ENCODE peak calls at places on chromosome 11, in ten cellular contexts. W is A673; N is AG10803; X is H9; B is CD4-positive, alpha-beta T cell; K is type B pancreatic cell; R is astrocyte of the spinal cord; P is left ventricle myocardium inferior; Y is AG04450; Q is foreskin fibroblast. M is an unnamed sample.

GRCh38 chr11:831951-832528 is 712 bp upstream of the CD151 start:
- DNase-seq in W (no peak), N (no peak), X (no peak), B (no peak), K (no peak), R (no peak), P (no peak), Y (no peak), Q (no peak), M (no peak)

GRCh38 chr11:12184696-12185095 is 74.3 kb downstream of the MICAL2 start:
- DNase-seq in W (no peak), N (peak), X (no peak), B (no peak), K (no peak), R (peak), P (no peak), Y (no peak), Q (peak), M (no peak)

GRCh38 chr11:2382927-2383822 is 6.1 kb downstream of the CD81 start:
- DNase-seq in W (no peak), N (no peak), X (peak), B (no peak), K (no peak), R (no peak), P (peak), Y (no peak), Q (peak), M (no peak)

GRCh38 chr11:58807358-58807757 is 37.1 kb downstream of the GLYATL2 start:
- DNase-seq in W (no peak), N (no peak), X (no peak), B (no peak), K (no peak), R (no peak), P (no peak), Y (no peak), Q (no peak), M (no peak)

GRCh38 chr11:18615628-18616392 is 16.2 kb downstream of the MISFA start:
- DNase-seq in W (no peak), N (no peak), X (no peak), B (no peak), K (no peak), R (peak), P (no peak), Y (no peak), Q (no peak), M (no peak)

GRCh38 chr11:46381046-46381835 is at the start of gene MDK:
- DNase-seq in W (peak), N (no peak), X (peak), B (no peak), K (no peak), R (no peak), P (no peak), Y (no peak), Q (peak), M (peak)

GRCh38 chr11:27350503-27350902 is 12.5 kb downstream of the CCDC34 start:
- DNase-seq in W (peak), N (peak), X (no peak), B (no peak), K (no peak), R (peak), P (no peak), Y (no peak), Q (no peak), M (no peak)

GRCh38 chr11:110433393-110434333 is 3.9 kb downstream of the FDX1 start:
- DNase-seq in W (peak), N (peak), X (no peak), B (no peak), K (no peak), R (peak), P (no peak), Y (no peak), Q (peak), M (no peak)

GRCh38 chr11:18768472-18768901 is 23.1 kb downstream of the PTPN5 start:
- DNase-seq in W (no peak), N (no peak), X (no peak), B (no peak), K (no peak), R (no peak), P (no peak), Y (no peak), Q (no peak), M (no peak)

GRCh38 chr11:12220305-12220704 is 109.9 kb downstream of the MICAL2 start:
- DNase-seq in W (no peak), N (no peak), X (no peak), B (no peak), K (no peak), R (no peak), P (peak), Y (no peak), Q (no peak), M (no peak)

GRCh38 chr11:65187146-65187675 is 5.5 kb downstream of the CAPN1 start:
- DNase-seq in W (no peak), N (no peak), X (no peak), B (no peak), K (no peak), R (no peak), P (no peak), Y (no peak), Q (no peak), M (no peak)

GRCh38 chr11:65184146-65184545 is 2.4 kb downstream of the CAPN1 start:
- DNase-seq in W (no peak), N (no peak), X (peak), B (no peak), K (no peak), R (no peak), P (no peak), Y (no peak), Q (no peak), M (peak)

GRCh38 chr11:65186701-65187100 is 5.0 kb downstream of the CAPN1 start:
- DNase-seq in W (no peak), N (no peak), X (no peak), B (no peak), K (no peak), R (no peak), P (no peak), Y (no peak), Q (no peak), M (no peak)

GRCh38 chr11:65185166-65185565 is 3.4 kb downstream of the CAPN1 start:
- DNase-seq in W (no peak), N (no peak), X (no peak), B (no peak), K (no peak), R (no peak), P (no peak), Y (no peak), Q (no peak), M (no peak)

DNA sequence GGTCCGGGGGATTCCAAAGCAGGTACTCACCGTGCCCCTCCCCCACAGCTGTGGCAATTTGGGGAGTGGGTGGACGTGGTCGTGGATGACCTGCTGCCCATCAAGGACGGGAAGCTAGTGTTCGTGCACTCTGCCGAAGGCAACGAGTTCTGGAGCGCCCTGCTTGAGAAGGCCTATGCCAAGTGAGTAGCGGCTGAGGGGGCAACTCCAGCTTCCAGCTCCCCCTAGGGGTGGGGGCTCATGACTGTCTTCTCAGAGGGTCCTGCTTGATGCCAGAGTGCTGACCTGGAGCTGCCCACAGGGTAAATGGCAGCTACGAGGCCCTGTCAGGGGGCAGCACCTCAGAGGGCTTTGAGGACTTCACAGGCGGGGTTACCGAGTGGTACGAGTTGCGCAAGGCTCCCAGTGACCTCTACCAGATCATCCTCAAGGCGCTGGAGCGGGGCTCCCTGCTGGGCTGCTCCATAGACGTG is 4.2 kb downstream of the CAPN1 start:
- DNase-seq in W (no peak), N (no peak), X (no peak), B (no peak), K (no peak), R (no peak), P (no peak), Y (no peak), Q (no peak), M (no peak)
- TF ChIP-seq CTCF in W (peak), N (no peak), X (peak), B (no peak), K (no peak), R (peak), P (peak), Y (no peak), Q (peak), M (no peak)

DNA sequence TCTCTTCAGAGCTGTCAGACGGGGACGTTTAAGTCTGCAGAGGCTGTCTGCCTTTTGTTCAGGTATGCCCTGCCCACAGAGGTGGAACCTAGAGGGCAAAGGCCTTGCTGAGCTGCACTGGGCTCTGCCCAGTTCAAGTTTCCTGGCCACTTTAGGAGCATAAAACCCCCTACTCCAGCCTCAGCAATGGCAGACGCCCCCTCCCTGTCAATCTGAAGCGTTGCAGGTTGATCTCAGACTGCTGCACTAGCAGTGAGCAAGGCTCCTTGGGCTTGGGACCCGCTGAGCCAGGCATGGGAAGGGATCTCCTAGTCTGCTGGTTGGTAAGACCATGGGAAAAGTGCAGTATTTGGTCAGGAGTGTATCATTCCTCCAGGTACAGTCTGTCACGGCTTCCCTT is 66.6 kb upstream of the TP53I11 start:
- DNase-seq in W (no peak), N (no peak), X (peak), B (no peak), K (no peak), R (no peak), P (no peak), Y (no peak), Q (no peak), M (no peak)
- TF ChIP-seq CTCF in W (peak), N (no peak), X (peak), B (no peak), K (peak), R (no peak), P (no peak), Y (peak), Q (no peak), M (no peak)

GRCh38 chr11:64071849-64072248 is 36.1 kb downstream of the FLRT1 start:
- DNase-seq in W (no peak), N (no peak), X (no peak), B (no peak), K (no peak), R (no peak), P (no peak), Y (no peak), Q (no peak), M (peak)

GRCh38 chr11:64074239-64074638 is 38.5 kb downstream of the FLRT1 start:
- DNase-seq in W (no peak), N (no peak), X (no peak), B (no peak), K (no peak), R (no peak), P (no peak), Y (no peak), Q (peak), M (no peak)

GRCh38 chr11:64072871-64073270 is 37.1 kb downstream of the FLRT1 start:
- DNase-seq in W (no peak), N (no peak), X (no peak), B (no peak), K (no peak), R (no peak), P (no peak), Y (no peak), Q (no peak), M (no peak)

GRCh38 chr11:64072403-64072802 is 36.7 kb downstream of the FLRT1 start:
- DNase-seq in W (no peak), N (no peak), X (no peak), B (no peak), K (no peak), R (no peak), P (no peak), Y (no peak), Q (no peak), M (no peak)

DNA sequence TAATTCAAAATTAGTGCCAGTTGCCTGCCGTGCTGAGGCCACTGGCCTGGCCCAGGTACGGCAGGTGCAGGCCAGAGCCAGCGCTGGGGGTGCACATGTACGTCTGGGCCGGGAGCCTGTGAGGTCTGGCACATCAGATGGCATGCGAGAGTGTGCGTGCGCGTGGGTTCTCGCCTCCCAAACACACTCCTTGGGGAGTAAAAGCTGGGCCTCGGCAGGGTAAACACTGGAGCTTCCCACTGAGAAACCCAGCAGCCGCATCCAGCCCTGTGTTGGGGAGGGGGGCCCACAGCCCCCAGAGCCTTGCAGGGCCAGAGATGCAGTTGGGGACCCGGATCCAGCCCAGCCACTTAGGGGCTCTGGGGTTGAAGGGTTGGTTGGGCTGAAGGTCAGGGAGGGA is 37.8 kb downstream of the FLRT1 start:
- DNase-seq in W (no peak), N (no peak), X (no peak), B (no peak), K (no peak), R (no peak), P (no peak), Y (no peak), Q (no peak), M (no peak)
- TF ChIP-seq CTCF in W (no peak), N (no peak), X (no peak), B (no peak), K (no peak), R (no peak), P (no peak), Y (no peak), Q (no peak), M (no peak)

GRCh38 chr11:65392186-65392829 is 5.9 kb downstream of the FRMD8 start:
- DNase-seq in W (no peak), N (no peak), X (no peak), B (no peak), K (no peak), R (no peak), P (no peak), Y (no peak), Q (no peak), M (no peak)

GRCh38 chr11:65392899-65393298 is 6.5 kb downstream of the FRMD8 start:
- DNase-seq in W (no peak), N (no peak), X (no peak), B (no peak), K (no peak), R (no peak), P (no peak), Y (no peak), Q (no peak), M (no peak)

GRCh38 chr11:65389294-65389980 is 3.0 kb downstream of the FRMD8 start:
- DNase-seq in W (no peak), N (no peak), X (no peak), B (no peak), K (no peak), R (no peak), P (no peak), Y (no peak), Q (no peak), M (no peak)

GRCh38 chr11:65390099-65390941 is 3.9 kb downstream of the FRMD8 start:
- DNase-seq in W (peak), N (peak), X (no peak), B (no peak), K (no peak), R (no peak), P (no peak), Y (no peak), Q (peak), M (no peak)

GRCh38 chr11:65391007-65391406 is 4.6 kb downstream of the FRMD8 start:
- DNase-seq in W (peak), N (peak), X (no peak), B (no peak), K (no peak), R (peak), P (peak), Y (no peak), Q (peak), M (no peak)
- TF ChIP-seq CTCF in W (no peak), N (peak), X (peak), B (no peak), K (no peak), R (no peak), P (peak), Y (peak), Q (no peak), M (no peak)

GRCh38 chr11:64353761-64354506 is 5.0 kb upstream of the RPS6KA4 start:
- DNase-seq in W (no peak), N (no peak), X (no peak), B (no peak), K (no peak), R (no peak), P (no peak), Y (no peak), Q (no peak), M (no peak)
- TF ChIP-seq CTCF in W (no peak), N (no peak), X (no peak), B (no peak), K (no peak), R (no peak), P (no peak), Y (no peak), Q (no peak), M (no peak)

GRCh38 chr11:75269896-75270295 is 29.3 kb downstream of the TPBGL start:
- DNase-seq in W (no peak), N (no peak), X (no peak), B (no peak), K (no peak), R (no peak), P (no peak), Y (no peak), Q (no peak), M (no peak)

GRCh38 chr11:75272391-75272790 is 31.8 kb downstream of the TPBGL start:
- DNase-seq in W (no peak), N (no peak), X (no peak), B (no peak), K (no peak), R (no peak), P (no peak), Y (no peak), Q (no peak), M (no peak)

GRCh38 chr11:75271730-75272129 is 31.2 kb downstream of the TPBGL start:
- DNase-seq in W (no peak), N (no peak), X (no peak), B (no peak), K (no peak), R (no peak), P (peak), Y (no peak), Q (no peak), M (no peak)

GRCh38 chr11:75269367-75269660 is 28.7 kb downstream of the TPBGL start:
- DNase-seq in W (no peak), N (no peak), X (no peak), B (no peak), K (no peak), R (no peak), P (no peak), Y (no peak), Q (no peak), M (no peak)

GRCh38 chr11:75270896-75271415 is 30.4 kb downstream of the TPBGL start:
- DNase-seq in W (peak), N (peak), X (no peak), B (peak), K (no peak), R (no peak), P (peak), Y (no peak), Q (peak), M (no peak)
- TF ChIP-seq CTCF in W (peak), N (peak), X (peak), B (peak), K (peak), R (peak), P (peak), Y (peak), Q (peak), M (peak)

GRCh38 chr11:9280655-9281301 is 15.6 kb upstream of the DENND5A start:
- DNase-seq in W (peak), N (peak), X (no peak), B (peak), K (no peak), R (peak), P (no peak), Y (no peak), Q (peak), M (no peak)
- TF ChIP-seq CTCF in W (no peak), N (no peak), X (no peak), B (no peak), K (no peak), R (no peak), P (no peak), Y (no peak), Q (no peak), M (no peak)

GRCh38 chr11:72594493-72595291 is 79.5 kb downstream of the PDE2A start:
- DNase-seq in W (no peak), N (no peak), X (no peak), B (no peak), K (no peak), R (no peak), P (no peak), Y (no peak), Q (no peak), M (no peak)
- TF ChIP-seq CTCF in W (no peak), N (no peak), X (no peak), B (no peak), K (no peak), R (no peak), P (no peak), Y (no peak), Q (no peak), M (no peak)

GRCh38 chr11:36069576-36070214 is 125.8 kb downstream of the LDLRAD3 start:
- DNase-seq in W (no peak), N (no peak), X (peak), B (no peak), K (no peak), R (no peak), P (no peak), Y (no peak), Q (no peak), M (peak)
- TF ChIP-seq CTCF in W (peak), N (no peak), X (peak), B (no peak), K (peak), R (no peak), P (no peak), Y (no peak), Q (no peak), M (peak)

GRCh38 chr11:89477175-89477574 is 14.0 kb downstream of the NOX4 start:
- DNase-seq in W (no peak), N (no peak), X (peak), B (no peak), K (no peak), R (no peak), P (no peak), Y (no peak), Q (no peak), M (no peak)
- TF ChIP-seq CTCF in W (no peak), N (no peak), X (peak), B (no peak), K (no peak), R (no peak), P (no peak), Y (no peak), Q (no peak), M (no peak)